ENCODE peak calls at places on chromosome 3, in seven cellular contexts. M, F, T, R, Z, N and X are unnamed samples.

GRCh38 chr3:127803619-127804018 is 18.7 kb downstream of the MGLL start:
- DNase-seq in R (peak; percentile 81), N (no peak), F (no peak), M (no peak), T (no peak), Z (no peak), X (no peak)

GRCh38 chr3:148880681-148881080 is 15.6 kb downstream of the CPA3 start:
- DNase-seq in R (peak; percentile 47), T (no peak), N (no peak), F (no peak), M (peak; percentile 21), Z (peak; percentile 17), X (no peak)

GRCh38 chr3:126127452-126127851 is 43.5 kb upstream of the SLC41A3 start:
- DNase-seq in Z (no peak), M (no peak), F (no peak), R (no peak), N (no peak), T (no peak), X (no peak)

GRCh38 chr3:78879516-78879860 is 888.3 kb downstream of the ROBO1 start:
- DNase-seq in F (no peak), R (no peak), N (no peak), Z (no peak), M (no peak), T (no peak), X (no peak)

GRCh38 chr3:134427400-134428111 is 53.3 kb upstream of the AMOTL2 start:
- DNase-seq in F (no peak), M (no peak), T (no peak), N (no peak), R (peak; percentile 94), Z (no peak), X (no peak)

GRCh38 chr3:161403251-161403650 is 31.9 kb upstream of the SPTSSB start:
- DNase-seq in R (no peak), Z (no peak), N (no peak), M (no peak), F (no peak), T (no peak), X (no peak)

GRCh38 chr3:134291300-134292254 is 40.9 kb upstream of the RYK start:
- DNase-seq in Z (no peak), F (no peak), N (no peak), M (no peak), R (peak; percentile 29), T (no peak), X (peak; percentile 37)

GRCh38 chr3:175356899-175357324 is 497.8 kb downstream of the NAALADL2 start:
- DNase-seq in R (peak; percentile 17), T (no peak), F (no peak), N (no peak), M (no peak), Z (no peak), X (no peak)

GRCh38 chr3:23805881-23806321 is at the start of gene UBE2E1:
- DNase-seq in T (peak; percentile 79), Z (peak; percentile 80), M (peak; percentile 84), F (peak; percentile 71), N (peak; percentile 64), R (peak; percentile 72), X (peak; percentile 85)

GRCh38 chr3:184540777-184541681 is 20.6 kb upstream of the EPHB3 start:
- DNase-seq in R (peak; percentile 64), Z (peak; percentile 80), N (no peak), T (peak; percentile 48), F (peak; percentile 71), M (peak; percentile 83), X (peak; percentile 38)

GRCh38 chr3:64223809-64224570 is 1.3 kb downstream of the PRICKLE2 start:
- DNase-seq in F (no peak), M (no peak), Z (no peak), T (no peak), N (peak; percentile 39), R (peak; percentile 68), X (peak; percentile 78)

GRCh38 chr3:159804726-159805410 is 183.8 kb upstream of the IL12A start:
- DNase-seq in M (peak; percentile 81), F (peak; percentile 70), N (peak; percentile 92), Z (peak; percentile 62), T (peak; percentile 28), R (peak; percentile 88), X (peak; percentile 94)

GRCh38 chr3:179028408-179028807 is 43.2 kb downstream of the ZMAT3 start:
- DNase-seq in N (no peak), R (no peak), Z (no peak), M (no peak), T (no peak), F (no peak), X (no peak)

GRCh38 chr3:123552095-123552714 is 32.6 kb downstream of the HACD2 start:
- DNase-seq in N (no peak), R (peak; percentile 18), T (no peak), F (peak; percentile 14), M (peak; percentile 56), Z (peak; percentile 49), X (no peak)

GRCh38 chr3:186807231-186807630 is 949 bp upstream of the RFC4 start:
- DNase-seq in F (no peak), N (no peak), T (no peak), R (no peak), Z (peak; percentile 61), M (peak; percentile 31), X (no peak)

GRCh38 chr3:25465266-25465860 is 37.3 kb downstream of the RARB start:
- DNase-seq in M (no peak), N (no peak), F (no peak), R (no peak), T (no peak), Z (no peak), X (no peak)

GRCh38 chr3:184368804-184369183 is 7.3 kb downstream of the POLR2H start:
- DNase-seq in F (no peak), Z (no peak), T (no peak), M (no peak), R (no peak), N (peak; percentile 63), X (peak; percentile 69)